ENCODE peak calls at places on chromosomes 13 and 19, in seven cellular contexts. J is RWPE1, D is activated B cell treated with CpG ODN at 0.5 μM for 24 hours, R is NCI-H2227 treated with DMSO at 0.1 percent for 48 hours, W is NCI-H2171, E is T1000, M is heart left ventricle. Q is an unnamed sample.
A peak's percentile ranks its signal among the peaks of the same experiment; 100 is the strongest.

GRCh38 chr13:89869312-89869711 is 1478.2 kb upstream of the MIR17HG start:
- DNase-seq in J (no peak), D (no peak), R (no peak), W (no peak), E (no peak), M (no peak), Q (no peak)

GRCh38 chr13:40665061-40665753 is 1.2 kb downstream of the FOXO1 start:
- DNase-seq in J (peak; percentile 24), D (no peak), R (no peak), W (no peak), E (no peak), M (peak; percentile 45), Q (no peak)

GRCh38 chr19:19280561-19280960 is 7.5 kb upstream of the TM6SF2 start:
- DNase-seq in J (no peak), D (no peak), R (no peak), W (peak; percentile 84), E (no peak), M (no peak), Q (no peak)

GRCh38 chr13:24668955-24669354 is 11.3 kb upstream of the ATP12A start:
- DNase-seq in J (peak; percentile 81), D (no peak), R (no peak), W (no peak), E (no peak), M (no peak), Q (no peak)

GRCh38 chr13:26132756-26133155 is 80.9 kb upstream of the SHISA2 start:
- DNase-seq in J (peak; percentile 3), D (no peak), R (no peak), W (no peak), E (no peak), M (no peak), Q (peak; percentile 32)

GRCh38 chr13:79197933-79198332 is 208.1 kb downstream of the RBM26 start:
- DNase-seq in J (no peak), D (no peak), R (no peak), W (no peak), E (no peak), M (no peak), Q (no peak)

GRCh38 chr19:1168877-1169791 is 4.9 kb downstream of the SBNO2 start:
- DNase-seq in J (peak; percentile 86), D (no peak), R (no peak), W (no peak), E (peak; percentile 92), M (peak; percentile 25), Q (peak; percentile 85)

GRCh38 chr13:34161829-34162544 is 344.0 kb downstream of the RFC3 start:
- DNase-seq in J (peak; percentile 8), D (no peak), R (peak; percentile 13), W (no peak), E (no peak), M (no peak), Q (peak; percentile 57)

GRCh38 chr13:75489502-75490263 is 7.7 kb upstream of the TBC1D4 start:
- DNase-seq in J (peak; percentile 13), D (no peak), R (no peak), W (no peak), E (no peak), M (no peak), Q (peak; percentile 22)

GRCh38 chr19:3387645-3388589 is 21.5 kb downstream of the NFIC start:
- DNase-seq in J (peak; percentile 82), D (no peak), R (no peak), W (peak; percentile 89), E (peak; percentile 47), M (peak; percentile 92), Q (no peak)

GRCh38 chr13:110280231-110280813 is 26.6 kb downstream of the COL4A1 start:
- DNase-seq in J (no peak), D (no peak), R (no peak), W (no peak), E (no peak), M (no peak), Q (peak; percentile 78)

GRCh38 chr19:50925734-50926133 is 14.5 kb upstream of the KLK4 start:
- DNase-seq in J (peak; percentile 64), D (no peak), R (no peak), W (no peak), E (no peak), M (no peak), Q (no peak)

GRCh38 chr19:39403331-39404312 is 3.0 kb upstream of the ZFP36 start:
- DNase-seq in J (peak; percentile 89), D (peak; percentile 93), R (peak; percentile 89), W (peak; percentile 85), E (peak; percentile 98), M (peak; percentile 99), Q (no peak)

GRCh38 chr19:46221981-46222610 is 7.4 kb upstream of the IGFL1 start:
- DNase-seq in J (peak; percentile 96), D (no peak), R (no peak), W (no peak), E (no peak), M (peak; percentile 58), Q (no peak)

GRCh38 chr19:17129377-17129776 is 53.8 kb downstream of the MYO9B start:
- DNase-seq in J (no peak), D (no peak), R (no peak), W (no peak), E (no peak), M (no peak), Q (no peak)

GRCh38 chr19:4369109-4369887 is 25.9 kb downstream of the MPND start:
- DNase-seq in J (peak; percentile 65), D (peak; percentile 69), R (no peak), W (no peak), E (no peak), M (peak; percentile 55), Q (no peak)

GRCh38 chr13:114124921-114125320 is 7.5 kb downstream of the RASA3 start:
- DNase-seq in J (no peak), D (no peak), R (no peak), W (no peak), E (no peak), M (peak; percentile 3), Q (no peak)

GRCh38 chr13:58630794-58631193 is 999.2 kb downstream of the PCDH17 start:
- DNase-seq in J (no peak), D (no peak), R (no peak), W (no peak), E (no peak), M (no peak), Q (no peak)

GRCh38 chr19:30236006-30236405 is 136.2 kb upstream of the ZNF536 start:
- DNase-seq in J (no peak), D (no peak), R (no peak), W (no peak), E (no peak), M (no peak), Q (no peak)

GRCh38 chr13:50094615-50095293 is 79.5 kb downstream of the KCNRG start:
- DNase-seq in J (no peak), D (no peak), R (no peak), W (no peak), E (no peak), M (no peak), Q (no peak)

GRCh38 chr19:31173991-31174390 is 175.2 kb downstream of the TSHZ3 start:
- DNase-seq in J (no peak), D (no peak), R (no peak), W (no peak), E (no peak), M (no peak), Q (no peak)

GRCh38 chr13:51590966-51591627 is 6.8 kb downstream of the WDFY2 start:
- DNase-seq in J (peak; percentile 51), D (no peak), R (peak; percentile 11), W (no peak), E (peak; percentile 4), M (no peak), Q (peak; percentile 80)

GRCh38 chr13:66532845-66533244 is 697.3 kb downstream of the PCDH9 start:
- DNase-seq in J (no peak), D (no peak), R (no peak), W (no peak), E (no peak), M (no peak), Q (no peak)

GRCh38 chr13:114129649-114130062 is 2.8 kb downstream of the RASA3 start:
- DNase-seq in J (no peak), D (no peak), R (no peak), W (no peak), E (no peak), M (no peak), Q (peak; percentile 19)

GRCh38 chr19:40070058-40070457 is 14.0 kb upstream of the ZNF780B start:
- DNase-seq in J (no peak), D (no peak), R (no peak), W (no peak), E (no peak), M (no peak), Q (no peak)

GRCh38 chr13:75495938-75496337 is 14.0 kb upstream of the TBC1D4 start:
- DNase-seq in J (no peak), D (no peak), R (no peak), W (no peak), E (no peak), M (no peak), Q (no peak)

GRCh38 chr13:43785166-43785680 is 1.5 kb downstream of the ENOX1 start:
- DNase-seq in J (no peak), D (no peak), R (peak; percentile 38), W (no peak), E (no peak), M (no peak), Q (no peak)

GRCh38 chr19:33505168-33505567 is 16.4 kb downstream of the PEPD start:
- DNase-seq in J (no peak), D (no peak), R (peak; percentile 77), W (no peak), E (no peak), M (peak; percentile 14), Q (no peak)

GRCh38 chr19:2186071-2186846 is 22.5 kb downstream of the DOT1L start:
- DNase-seq in J (no peak), D (no peak), R (no peak), W (no peak), E (peak; percentile 87), M (peak; percentile 92), Q (no peak)

GRCh38 chr19:8259922-8260247 is 48.3 kb downstream of the CD320 start:
- DNase-seq in J (no peak), D (no peak), R (no peak), W (no peak), E (no peak), M (no peak), Q (no peak)

GRCh38 chr13:61913183-61913582 is 497.5 kb upstream of the PCDH20 start:
- DNase-seq in J (no peak), D (no peak), R (no peak), W (no peak), E (no peak), M (no peak), Q (no peak)

GRCh38 chr13:88107486-88108044 is 436.4 kb downstream of the SLITRK5 start:
- DNase-seq in J (no peak), D (no peak), R (no peak), W (no peak), E (no peak), M (no peak), Q (no peak)

GRCh38 chr19:7224205-7224833 is 69.9 kb downstream of the INSR start:
- DNase-seq in J (no peak), D (no peak), R (no peak), W (no peak), E (no peak), M (peak; percentile 53), Q (no peak)

GRCh38 chr19:44142014-44142523 is 715 bp downstream of the ZNF234 start:
- DNase-seq in J (no peak), D (no peak), R (no peak), W (no peak), E (no peak), M (peak; percentile 26), Q (no peak)

GRCh38 chr19:18644144-18645034 is 7.6 kb downstream of the KLHL26 start:
- DNase-seq in J (no peak), D (no peak), R (no peak), W (no peak), E (no peak), M (no peak), Q (no peak)

Q was measured in SK-MEL-5.